ENCODE peak calls at places on chromosome 3, in seven cellular contexts. P, S, T, U, L, M and D are unnamed samples.

GRCh38 chr3:122941233-122942206 is 86.0 kb downstream of the SEMA5B start:
- DNase-seq in P (no peak), S (no peak), T (no peak), U (no peak), L (no peak), M (no peak), D (no peak)

GRCh38 chr3:54756330-54756731 is 171.5 kb downstream of the LRTM1 start:
- DNase-seq in P (no peak), S (no peak), T (no peak), U (no peak), L (no peak), M (peak; percentile 79), D (no peak)

GRCh38 chr3:162586591-162586990 is 1090.0 kb downstream of the OTOL1 start:
- DNase-seq in P (no peak), S (no peak), T (no peak), U (no peak), L (no peak), M (no peak), D (no peak)

GRCh38 chr3:134486577-134487041 is 752 bp downstream of the CEP63 start:
- DNase-seq in P (no peak), S (no peak), T (no peak), U (no peak), L (no peak), M (no peak), D (no peak)

GRCh38 chr3:27708246-27708645 is 13.9 kb downstream of the EOMES start:
- DNase-seq in P (no peak), S (no peak), T (peak; percentile 24), U (no peak), L (no peak), M (no peak), D (no peak)

GRCh38 chr3:79587150-79587549 is 180.6 kb downstream of the ROBO1 start:
- DNase-seq in P (no peak), S (no peak), T (no peak), U (no peak), L (no peak), M (no peak), D (no peak)

GRCh38 chr3:127077068-127077467 is 94.2 kb downstream of the PLXNA1 start:
- DNase-seq in P (no peak), S (no peak), T (no peak), U (no peak), L (no peak), M (no peak), D (no peak)

GRCh38 chr3:50652709-50653108 is 22.0 kb upstream of the DOCK3 start:
- DNase-seq in P (no peak), S (no peak), T (peak; percentile 89), U (peak; percentile 23), L (no peak), M (no peak), D (no peak)

GRCh38 chr3:111069974-111070751 is 1.5 kb upstream of the NECTIN3 start:
- DNase-seq in P (no peak), S (peak; percentile 54), T (peak; percentile 69), U (peak; percentile 33), L (no peak), M (no peak), D (no peak)

GRCh38 chr3:127461286-127461685 is 129.2 kb downstream of the TPRA1 start:
- DNase-seq in P (no peak), S (no peak), T (no peak), U (no peak), L (no peak), M (no peak), D (no peak)

GRCh38 chr3:36710606-36711005 is 53.7 kb downstream of the DCLK3 start:
- DNase-seq in P (no peak), S (no peak), T (no peak), U (no peak), L (no peak), M (no peak), D (no peak)

GRCh38 chr3:150447631-150448465 is 39.8 kb downstream of the TSC22D2 start:
- DNase-seq in P (no peak), S (no peak), T (no peak), U (no peak), L (no peak), M (peak; percentile 61), D (no peak)

GRCh38 chr3:106168941-106169340 is 300.1 kb upstream of the CBLB start:
- DNase-seq in P (no peak), S (no peak), T (no peak), U (no peak), L (no peak), M (no peak), D (no peak)

GRCh38 chr3:88307666-88308065 is 157.9 kb downstream of the C3orf38 start:
- DNase-seq in P (no peak), S (no peak), T (peak; percentile 65), U (no peak), L (no peak), M (no peak), D (no peak)

GRCh38 chr3:22450785-22451400 is 699.9 kb upstream of the ZNF385D start:
- DNase-seq in P (no peak), S (no peak), T (no peak), U (no peak), L (no peak), M (no peak), D (no peak)

GRCh38 chr3:107740992-107741896 is 218.5 kb downstream of the BBX start:
- DNase-seq in P (no peak), S (no peak), T (no peak), U (no peak), L (no peak), M (no peak), D (no peak)

GRCh38 chr3:34843479-34843870 is 795.9 kb upstream of the ARPP21 start:
- DNase-seq in P (no peak), S (no peak), T (no peak), U (no peak), L (no peak), M (peak; percentile 37), D (no peak)

GRCh38 chr3:87082806-87083440 is 92.0 kb upstream of the VGLL3 start:
- DNase-seq in P (no peak), S (no peak), T (peak; percentile 61), U (peak; percentile 6), L (no peak), M (peak; percentile 28), D (no peak)

GRCh38 chr3:24086597-24087369 is 141.7 kb downstream of the NR1D2 start:
- DNase-seq in P (no peak), S (no peak), T (no peak), U (no peak), L (no peak), M (no peak), D (no peak)

GRCh38 chr3:17055374-17056276 is 170.9 kb downstream of the PLCL2 start:
- DNase-seq in P (no peak), S (no peak), T (no peak), U (no peak), L (no peak), M (no peak), D (no peak)

GRCh38 chr3:76044601-76045600 is 259.6 kb upstream of the ZNF717 start:
- DNase-seq in P (no peak), S (no peak), T (peak; percentile 76), U (peak; percentile 52), L (no peak), M (peak; percentile 43), D (peak; percentile 11)

GRCh38 chr3:161284989-161285388 is 63.9 kb downstream of the NMD3 start:
- DNase-seq in P (no peak), S (no peak), T (no peak), U (no peak), L (no peak), M (no peak), D (no peak)

GRCh38 chr3:170815340-170815739 is 54.7 kb downstream of the RPL22L1 start:
- DNase-seq in P (no peak), S (no peak), T (peak; percentile 90), U (peak; percentile 51), L (no peak), M (no peak), D (no peak)

DNA sequence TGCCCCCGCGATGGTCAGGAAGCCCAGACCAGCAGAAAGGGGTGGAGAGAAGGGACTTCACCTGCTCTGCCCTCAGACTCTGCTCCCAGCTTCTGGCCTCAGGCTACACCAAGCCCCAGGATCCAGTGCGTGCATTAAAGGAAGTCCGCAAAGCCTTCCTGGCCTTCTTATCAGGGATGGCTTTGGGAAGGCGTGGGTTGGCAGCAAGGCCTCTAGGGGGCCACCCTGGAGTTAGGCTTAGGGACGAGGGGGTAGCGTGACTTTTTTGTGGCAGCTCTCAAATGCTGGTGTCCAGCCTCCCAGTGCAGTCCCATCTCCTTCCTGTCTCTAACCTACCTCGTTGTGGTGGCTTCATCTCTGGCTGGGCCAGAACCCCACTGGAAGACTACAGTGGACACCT is 18.9 kb upstream of the RPL29 start:
- DNase-seq in P (no peak), S (no peak), T (peak; percentile 85), U (peak; percentile 37), L (no peak), M (no peak), D (no peak)
- TF ChIP-seq CTCF in P (peak; percentile 17), S (no peak), T (peak; percentile 82), U (peak; percentile 50), L (peak; percentile 66), M (peak; percentile 57), D (peak; percentile 38)

GRCh38 chr3:44861412-44862220 is at the start of gene TMEM42:
- DNase-seq in P (peak; percentile 90), S (peak; percentile 88), T (peak; percentile 97), U (peak; percentile 88), L (peak; percentile 94), M (peak; percentile 89), D (peak; percentile 87)
- TF ChIP-seq CTCF in P (no peak), S (peak; percentile 19), T (peak; percentile 64), U (no peak), L (no peak), M (peak; percentile 45), D (peak; percentile 47)

GRCh38 chr3:129352045-129352444 is 73.4 kb downstream of the HMCES start:
- DNase-seq in P (no peak), S (no peak), T (peak; percentile 81), U (no peak), L (no peak), M (no peak), D (no peak)
- TF ChIP-seq CTCF in P (no peak), S (no peak), T (peak; percentile 65), U (peak; percentile 16), L (peak; percentile 55), M (peak; percentile 30), D (peak; percentile 26)

GRCh38 chr3:49327485-49327884 is 12.4 kb downstream of the USP4 start:
- DNase-seq in P (no peak), S (no peak), T (no peak), U (no peak), L (no peak), M (no peak), D (no peak)
- TF ChIP-seq CTCF in P (no peak), S (no peak), T (peak; percentile 63), U (no peak), L (peak; percentile 49), M (peak; percentile 44), D (peak; percentile 43)

GRCh38 chr3:116669576-116669975 is 40.0 kb upstream of the TUSC7 start:
- DNase-seq in P (no peak), S (no peak), T (no peak), U (no peak), L (no peak), M (no peak), D (no peak)
- TF ChIP-seq CTCF in P (no peak), S (no peak), T (no peak), U (no peak), L (no peak), M (no peak), D (no peak)